ENCODE peak calls at places on chromosomes 7 and 10, in five cellular contexts. One of them, this sample, is unnamed.

GRCh38 chr7:131948434-131949053 is 392.1 kb upstream of the PODXL start:
- DNase-seq in Calu3: no peak
- DNase-seq in activated CD4-positive, alpha-beta T cell treated with anti-CD3 and anti-CD28 coated beads for 24 hours: no peak
- DNase-seq in progenitor cell of endocrine pancreas: no peak
- DNase-seq in HEK293T: no peak
- DNase-seq in this sample: no peak

GRCh38 chr7:97307521-97308108 is 190.1 kb downstream of the SDHAF3 start:
- DNase-seq in Calu3: no peak
- DNase-seq in activated CD4-positive, alpha-beta T cell treated with anti-CD3 and anti-CD28 coated beads for 24 hours: no peak
- DNase-seq in progenitor cell of endocrine pancreas: no peak
- DNase-seq in HEK293T: no peak
- DNase-seq in this sample: no peak

GRCh38 chr7:51141451-51141971 is 175.1 kb downstream of the COBL start:
- DNase-seq in Calu3: peak; percentile 56
- DNase-seq in activated CD4-positive, alpha-beta T cell treated with anti-CD3 and anti-CD28 coated beads for 24 hours: no peak
- DNase-seq in progenitor cell of endocrine pancreas: no peak
- DNase-seq in HEK293T: peak; percentile 14
- DNase-seq in this sample: no peak

GRCh38 chr10:91944880-91945630 is 21.5 kb downstream of the BTAF1 start:
- DNase-seq in Calu3: no peak
- DNase-seq in activated CD4-positive, alpha-beta T cell treated with anti-CD3 and anti-CD28 coated beads for 24 hours: no peak
- DNase-seq in progenitor cell of endocrine pancreas: no peak
- DNase-seq in HEK293T: no peak
- DNase-seq in this sample: peak; percentile 59

GRCh38 chr7:22001345-22002004 is 55.8 kb upstream of the CDCA7L start:
- DNase-seq in Calu3: peak; percentile 69
- DNase-seq in activated CD4-positive, alpha-beta T cell treated with anti-CD3 and anti-CD28 coated beads for 24 hours: peak; percentile 29
- DNase-seq in progenitor cell of endocrine pancreas: peak; percentile 15
- DNase-seq in HEK293T: peak; percentile 71
- DNase-seq in this sample: peak; percentile 79

GRCh38 chr7:96663457-96663856 is 46.2 kb downstream of the SEM1 start:
- DNase-seq in Calu3: no peak
- DNase-seq in activated CD4-positive, alpha-beta T cell treated with anti-CD3 and anti-CD28 coated beads for 24 hours: no peak
- DNase-seq in progenitor cell of endocrine pancreas: no peak
- DNase-seq in HEK293T: no peak
- DNase-seq in this sample: no peak

GRCh38 chr10:85643839-85644525 is 722.6 kb downstream of the GRID1 start:
- DNase-seq in Calu3: peak; percentile 52
- DNase-seq in activated CD4-positive, alpha-beta T cell treated with anti-CD3 and anti-CD28 coated beads for 24 hours: no peak
- DNase-seq in progenitor cell of endocrine pancreas: no peak
- DNase-seq in HEK293T: no peak
- DNase-seq in this sample: peak; percentile 81

GRCh38 chr7:29282819-29283414 is 88.3 kb downstream of the CHN2 start:
- DNase-seq in Calu3: no peak
- DNase-seq in activated CD4-positive, alpha-beta T cell treated with anti-CD3 and anti-CD28 coated beads for 24 hours: no peak
- DNase-seq in progenitor cell of endocrine pancreas: no peak
- DNase-seq in HEK293T: no peak
- DNase-seq in this sample: no peak